ENCODE peak calls at places on chromosomes 6 and 20, in six cellular contexts. One of them, this sample, is unnamed.

GRCh38 chr20:49045440-49046086 is 549 bp upstream of the CSE1L start:
- DNase-seq in NCI-H1417: no peak
- DNase-seq in GM13977: no peak
- DNase-seq in GM13976: no peak
- DNase-seq in activated naive CD4-positive, alpha-beta T cell treated with anti-CD3 and anti-CD28 coated beads for 36 hours: peak; percentile 51
- DNase-seq in naive thymus-derived CD8-positive, alpha-beta T cell: peak; percentile 6
- DNase-seq in this sample: no peak

GRCh38 chr6:32816746-32817204 is at the start of gene HLA-DOB:
- DNase-seq in GM13976: peak; percentile 80
- DNase-seq in naive thymus-derived CD8-positive, alpha-beta T cell: no peak
- DNase-seq in NCI-H1417: no peak
- DNase-seq in activated naive CD4-positive, alpha-beta T cell treated with anti-CD3 and anti-CD28 coated beads for 36 hours: no peak
- DNase-seq in GM13977: peak; percentile 83
- DNase-seq in this sample: no peak

GRCh38 chr6:108796875-108797274 is 51.3 kb upstream of the ARMC2 start:
- DNase-seq in activated naive CD4-positive, alpha-beta T cell treated with anti-CD3 and anti-CD28 coated beads for 36 hours: no peak
- DNase-seq in GM13977: no peak
- DNase-seq in NCI-H1417: no peak
- DNase-seq in naive thymus-derived CD8-positive, alpha-beta T cell: no peak
- DNase-seq in GM13976: no peak
- DNase-seq in this sample: no peak

GRCh38 chr6:110323004-110323657 is 35.0 kb downstream of the METTL24 start:
- DNase-seq in NCI-H1417: no peak
- DNase-seq in activated naive CD4-positive, alpha-beta T cell treated with anti-CD3 and anti-CD28 coated beads for 36 hours: no peak
- DNase-seq in naive thymus-derived CD8-positive, alpha-beta T cell: no peak
- DNase-seq in GM13976: no peak
- DNase-seq in GM13977: no peak
- DNase-seq in this sample: no peak

GRCh38 chr6:74282143-74282689 is 586.2 kb downstream of the CD109 start:
- DNase-seq in NCI-H1417: no peak
- DNase-seq in GM13976: no peak
- DNase-seq in GM13977: no peak
- DNase-seq in naive thymus-derived CD8-positive, alpha-beta T cell: no peak
- DNase-seq in activated naive CD4-positive, alpha-beta T cell treated with anti-CD3 and anti-CD28 coated beads for 36 hours: no peak
- DNase-seq in this sample: no peak

GRCh38 chr20:14334306-14334930 is 3.0 kb downstream of the FLRT3 start:
- DNase-seq in activated naive CD4-positive, alpha-beta T cell treated with anti-CD3 and anti-CD28 coated beads for 36 hours: no peak
- DNase-seq in GM13976: no peak
- DNase-seq in NCI-H1417: peak; percentile 88
- DNase-seq in GM13977: no peak
- DNase-seq in naive thymus-derived CD8-positive, alpha-beta T cell: no peak
- DNase-seq in this sample: no peak

GRCh38 chr6:74091133-74091793 is 395.3 kb downstream of the CD109 start:
- DNase-seq in NCI-H1417: peak; percentile 59
- DNase-seq in GM13977: peak; percentile 24
- DNase-seq in GM13976: peak; percentile 15
- DNase-seq in naive thymus-derived CD8-positive, alpha-beta T cell: no peak
- DNase-seq in activated naive CD4-positive, alpha-beta T cell treated with anti-CD3 and anti-CD28 coated beads for 36 hours: no peak
- DNase-seq in this sample: no peak

GRCh38 chr6:57221191-57221935 is 744 bp downstream of the RAB23 start:
- DNase-seq in GM13977: peak; percentile 68
- DNase-seq in naive thymus-derived CD8-positive, alpha-beta T cell: peak; percentile 49
- DNase-seq in activated naive CD4-positive, alpha-beta T cell treated with anti-CD3 and anti-CD28 coated beads for 36 hours: peak; percentile 41
- DNase-seq in NCI-H1417: peak; percentile 83
- DNase-seq in GM13976: peak; percentile 72
- DNase-seq in this sample: no peak

GRCh38 chr6:72286911-72287311 is 335.0 kb upstream of the KCNQ5 start:
- DNase-seq in activated naive CD4-positive, alpha-beta T cell treated with anti-CD3 and anti-CD28 coated beads for 36 hours: no peak
- DNase-seq in GM13977: no peak
- DNase-seq in NCI-H1417: no peak
- DNase-seq in GM13976: no peak
- DNase-seq in naive thymus-derived CD8-positive, alpha-beta T cell: no peak
- DNase-seq in this sample: no peak

GRCh38 chr20:34538671-34539123 is 19.8 kb upstream of the MAP1LC3A start:
- DNase-seq in activated naive CD4-positive, alpha-beta T cell treated with anti-CD3 and anti-CD28 coated beads for 36 hours: peak; percentile 71
- DNase-seq in GM13977: peak; percentile 66
- DNase-seq in naive thymus-derived CD8-positive, alpha-beta T cell: peak; percentile 38
- DNase-seq in GM13976: peak; percentile 76
- DNase-seq in NCI-H1417: peak; percentile 60
- DNase-seq in this sample: peak; percentile 45

GRCh38 chr6:110102411-110102810 is 77.1 kb downstream of the WASF1 start:
- DNase-seq in naive thymus-derived CD8-positive, alpha-beta T cell: no peak
- DNase-seq in GM13977: peak; percentile 27
- DNase-seq in GM13976: peak; percentile 16
- DNase-seq in activated naive CD4-positive, alpha-beta T cell treated with anti-CD3 and anti-CD28 coated beads for 36 hours: no peak
- DNase-seq in NCI-H1417: no peak
- DNase-seq in this sample: no peak

GRCh38 chr20:54350415-54350814 is 125.0 kb upstream of the DOK5 start:
- DNase-seq in NCI-H1417: no peak
- DNase-seq in GM13977: no peak
- DNase-seq in GM13976: no peak
- DNase-seq in activated naive CD4-positive, alpha-beta T cell treated with anti-CD3 and anti-CD28 coated beads for 36 hours: peak; percentile 36
- DNase-seq in naive thymus-derived CD8-positive, alpha-beta T cell: no peak
- DNase-seq in this sample: no peak

GRCh38 chr6:105389543-105389942 is 13.3 kb downstream of the PREP start:
- DNase-seq in naive thymus-derived CD8-positive, alpha-beta T cell: no peak
- DNase-seq in GM13976: no peak
- DNase-seq in NCI-H1417: no peak
- DNase-seq in activated naive CD4-positive, alpha-beta T cell treated with anti-CD3 and anti-CD28 coated beads for 36 hours: no peak
- DNase-seq in GM13977: no peak
- DNase-seq in this sample: no peak

GRCh38 chr20:24164360-24164759 is 175.8 kb upstream of the GGTLC1 start:
- DNase-seq in activated naive CD4-positive, alpha-beta T cell treated with anti-CD3 and anti-CD28 coated beads for 36 hours: peak; percentile 56
- DNase-seq in NCI-H1417: no peak
- DNase-seq in GM13977: no peak
- DNase-seq in GM13976: no peak
- DNase-seq in naive thymus-derived CD8-positive, alpha-beta T cell: no peak
- DNase-seq in this sample: peak; percentile 26

GRCh38 chr6:149723771-149724417 is 6.0 kb upstream of the LATS1 start:
- DNase-seq in GM13977: no peak
- DNase-seq in NCI-H1417: peak; percentile 68
- DNase-seq in activated naive CD4-positive, alpha-beta T cell treated with anti-CD3 and anti-CD28 coated beads for 36 hours: peak; percentile 56
- DNase-seq in GM13976: peak; percentile 33
- DNase-seq in naive thymus-derived CD8-positive, alpha-beta T cell: no peak
- DNase-seq in this sample: no peak

GRCh38 chr6:7268362-7269310 is 44.4 kb downstream of the SSR1 start:
- DNase-seq in NCI-H1417: no peak
- DNase-seq in activated naive CD4-positive, alpha-beta T cell treated with anti-CD3 and anti-CD28 coated beads for 36 hours: no peak
- DNase-seq in GM13977: no peak
- DNase-seq in naive thymus-derived CD8-positive, alpha-beta T cell: no peak
- DNase-seq in GM13976: no peak
- DNase-seq in this sample: no peak